ENCODE peak calls at places on chromosomes 13 and 19, in seven cellular contexts. B is CD8-positive, alpha-beta T cell; D is B cell; Y is fibroblast of pulmonary artery; U is heart right ventricle; K is neural progenitor cell; Q is WTC11. F is an unnamed sample.

GRCh38 chr19:41427647-41428480 is 690 bp upstream of the B3GNT8 start:
- DNase-seq in D (no peak), K (peak), U (peak), Y (no peak), B (peak), Q (peak), F (no peak)

GRCh38 chr19:35558400-35559280 is 4.8 kb downstream of the ATP4A start:
- DNase-seq in K (no peak), Y (no peak), Q (no peak), B (no peak), D (peak), U (no peak), F (no peak)

GRCh38 chr13:55403887-55404487 is 1736.7 kb upstream of the PRR20A start:
- DNase-seq in Y (no peak), K (no peak), D (no peak), Q (no peak), U (no peak), B (no peak), F (no peak)

GRCh38 chr13:106110241-106110855 is 425.1 kb downstream of the EFNB2 start:
- DNase-seq in K (peak), Q (no peak), Y (no peak), D (no peak), U (no peak), B (no peak), F (no peak)

GRCh38 chr13:98142427-98143156 is at the start of gene FARP1:
- DNase-seq in K (peak), D (peak), B (no peak), Y (peak), U (peak), Q (peak), F (peak)

GRCh38 chr13:113102727-113103126 is 2.9 kb upstream of the F7 start:
- DNase-seq in U (no peak), Y (no peak), Q (no peak), K (no peak), D (no peak), B (no peak), F (no peak)

GRCh38 chr19:47729799-47730520 is 15.4 kb upstream of the NOP53 start:
- DNase-seq in Q (peak), D (no peak), K (peak), U (peak), Y (peak), B (peak), F (peak)

GRCh38 chr19:14407889-14408640 is 11.1 kb downstream of the DDX39A start:
- DNase-seq in U (no peak), K (no peak), D (peak), Y (no peak), B (no peak), Q (no peak), F (no peak)

GRCh38 chr19:51251453-51251790 is 542 bp downstream of the SIGLECL1 start:
- DNase-seq in K (no peak), D (no peak), Y (no peak), U (no peak), B (no peak), Q (no peak), F (no peak)

GRCh38 chr13:112685856-112686255 is 4.0 kb upstream of the ATP11A start:
- DNase-seq in Q (no peak), K (no peak), U (no peak), D (no peak), B (no peak), Y (no peak), F (no peak)

GRCh38 chr19:10346509-10346908 is 7.1 kb upstream of the ICAM3 start:
- DNase-seq in K (no peak), Q (no peak), Y (peak), B (no peak), U (no peak), D (no peak), F (no peak)

GRCh38 chr13:30862707-30863106 is 43.4 kb upstream of the MEDAG start:
- DNase-seq in Y (no peak), U (peak), D (no peak), Q (peak), K (peak), B (no peak), F (no peak)

GRCh38 chr19:17448190-17448967 is at the start of gene TMEM221:
- DNase-seq in K (peak), Y (peak), B (peak), U (peak), Q (peak), D (peak), F (peak)

GRCh38 chr13:70362820-70363219 is 254.6 kb upstream of the KLHL1 start:
- DNase-seq in Y (no peak), B (no peak), Q (no peak), D (no peak), K (no peak), U (no peak), F (no peak)

GRCh38 chr13:109105899-109106298 is 476.5 kb downstream of the MYO16 start:
- DNase-seq in U (no peak), D (no peak), Q (no peak), B (no peak), Y (no peak), K (no peak), F (no peak)

GRCh38 chr19:46134527-46134926 is 10.0 kb upstream of the IGFL3 start:
- DNase-seq in U (no peak), B (no peak), Y (peak), Q (no peak), D (no peak), K (no peak), F (no peak)

GRCh38 chr13:50085063-50085462 is 69.8 kb downstream of the KCNRG start:
- DNase-seq in K (peak), U (no peak), Q (no peak), B (no peak), D (no peak), Y (peak), F (no peak)

GRCh38 chr13:101757446-101758039 is 305.1 kb downstream of the ITGBL1 start:
- DNase-seq in U (no peak), Q (no peak), Y (peak), K (peak), B (no peak), D (peak), F (peak)

GRCh38 chr19:2309734-2310362 is 1.9 kb upstream of the LINGO3 start:
- DNase-seq in Y (peak), Q (no peak), B (no peak), U (no peak), D (no peak), K (no peak), F (no peak)

GRCh38 chr13:107099661-107100060 is 531.7 kb upstream of the ARGLU1 start:
- DNase-seq in Q (no peak), K (no peak), Y (peak), U (no peak), B (no peak), D (no peak), F (no peak)

DNA sequence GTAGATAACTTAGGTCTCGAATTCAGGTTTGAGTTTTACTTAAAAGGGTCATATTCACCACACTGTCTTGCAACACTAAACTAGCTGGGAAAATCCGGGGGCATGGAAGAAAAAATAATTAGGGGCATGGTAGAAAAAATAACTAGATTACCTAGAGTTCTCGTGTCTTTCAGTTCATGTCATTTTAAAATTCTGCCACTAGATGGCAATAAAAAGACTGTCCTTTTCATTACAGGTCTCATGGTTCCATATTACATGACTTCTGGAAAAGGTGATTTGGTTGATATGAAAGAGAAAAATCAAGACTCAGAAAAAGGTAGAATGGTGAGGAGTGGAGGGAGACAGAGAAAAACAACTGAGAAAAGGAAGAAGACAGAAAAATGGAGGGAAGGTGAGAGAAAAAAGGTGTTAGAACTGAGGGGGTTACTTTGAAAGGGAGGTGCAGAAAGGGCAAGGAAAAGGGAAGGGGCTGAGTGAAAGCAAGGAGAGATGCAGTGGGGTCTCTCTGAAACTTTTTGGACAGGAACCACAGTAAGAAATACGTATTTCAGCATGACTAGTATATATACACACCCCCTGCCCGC is 299.0 kb downstream of the KLF12 start:
- DNase-seq in Y (peak), K (peak), U (no peak), D (peak), B (no peak), Q (no peak), F (peak)
- TF ChIP-seq CTCF in Y (peak), K (peak), U (peak), D (peak), B (peak), Q (peak), F (peak)

GRCh38 chr13:21152251-21152899 is 24.0 kb downstream of the SKA3 start:
- DNase-seq in B (no peak), D (no peak), U (no peak), Y (no peak), Q (no peak), K (peak), F (no peak)
- TF ChIP-seq CTCF in B (no peak), D (no peak), U (no peak), Y (no peak), Q (no peak), K (no peak), F (no peak)

GRCh38 chr19:4547303-4548237 is 7.7 kb upstream of the LRG1 start:
- DNase-seq in K (no peak), Y (peak), U (no peak), B (no peak), D (no peak), Q (peak), F (no peak)
- TF ChIP-seq CTCF in K (peak), Y (peak), U (peak), B (no peak), D (no peak), Q (no peak), F (peak)

GRCh38 chr13:52454459-52454824 is 836 bp upstream of the CKAP2 start:
- DNase-seq in K (peak), Q (no peak), D (peak), B (peak), U (no peak), Y (no peak), F (peak)
- TF ChIP-seq CTCF in K (no peak), Q (no peak), D (no peak), B (no peak), U (no peak), Y (no peak), F (no peak)

DNA sequence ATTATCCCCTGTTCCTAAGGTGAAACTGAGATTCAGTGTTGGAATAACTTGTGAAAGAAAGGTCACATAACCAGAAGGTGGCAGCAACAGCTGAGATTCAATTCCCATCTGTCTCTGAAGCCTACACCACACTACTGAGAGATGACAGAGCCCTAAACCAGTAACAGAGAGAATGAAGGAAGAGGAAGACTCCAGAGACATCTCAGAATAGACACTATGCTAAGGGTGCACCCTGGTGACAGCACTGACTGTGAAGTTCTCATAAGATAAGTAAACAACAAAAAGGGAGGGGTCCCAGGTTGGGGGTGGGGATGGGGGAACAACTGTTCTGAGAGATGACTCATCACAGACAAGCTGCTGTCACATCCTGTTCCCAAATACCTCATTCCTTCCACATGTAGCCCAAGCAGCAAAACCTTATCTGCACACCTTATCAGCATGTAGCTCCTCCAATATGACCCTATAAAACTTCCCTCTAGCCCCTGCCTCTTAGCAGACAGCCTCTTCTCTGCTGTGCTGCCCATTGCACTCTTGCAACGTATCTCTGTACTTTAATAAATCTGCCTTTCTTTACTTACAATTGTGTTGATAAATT is 46.5 kb downstream of the UTP14C start:
- DNase-seq in D (no peak), K (no peak), B (no peak), Q (no peak), Y (peak), U (no peak), F (no peak)
- TF ChIP-seq CTCF in D (no peak), K (no peak), B (no peak), Q (no peak), Y (peak), U (no peak), F (no peak)

GRCh38 chr13:74133657-74134201 is 475 bp downstream of the KLF12 start:
- DNase-seq in K (peak), B (peak), Y (peak), Q (peak), D (peak), U (peak), F (peak)

GRCh38 chr13:74134226-74134776 is at the start of gene KLF12:
- DNase-seq in Q (peak), K (peak), Y (peak), D (peak), B (peak), U (peak), F (peak)

GRCh38 chr13:74134777-74135305 is 637 bp upstream of the KLF12 start:
- DNase-seq in Q (peak), Y (no peak), U (peak), B (peak), K (peak), D (peak), F (peak)

GRCh38 chr13:74135306-74136088 is 1.3 kb upstream of the KLF12 start:
- DNase-seq in B (peak), K (peak), Y (peak), U (peak), D (peak), Q (peak), F (peak)

DNA sequence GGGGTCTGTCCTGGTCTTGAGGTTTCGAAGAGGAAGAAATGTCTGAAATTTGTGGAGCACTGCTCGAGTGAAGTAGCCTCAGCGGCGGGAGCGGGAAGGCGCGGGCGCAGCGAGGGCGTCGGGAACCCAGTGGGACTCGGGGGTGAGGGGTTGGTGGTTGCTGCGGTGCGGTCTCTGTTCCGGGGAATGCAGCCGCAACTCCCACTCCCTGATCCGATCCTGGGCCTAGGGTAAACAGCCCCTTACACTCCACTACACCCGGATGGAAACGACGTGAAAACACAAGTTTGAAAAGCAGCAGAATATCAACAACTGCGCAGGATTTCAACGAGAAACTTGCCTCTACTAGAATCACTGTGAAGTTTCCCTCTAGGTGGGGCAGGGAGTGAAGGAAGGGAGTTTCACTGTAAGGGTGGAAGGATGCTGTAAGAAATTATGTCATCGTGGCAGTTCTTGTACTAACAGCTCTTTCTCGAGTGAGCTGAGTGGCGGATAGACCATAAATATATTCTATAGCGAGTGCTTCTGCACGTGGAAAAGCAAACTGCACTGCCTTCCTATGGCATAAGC is 2.0 kb upstream of the KLF12 start:
- DNase-seq in Q (peak), U (peak), K (no peak), D (peak), B (peak), Y (peak), F (peak)
- TF ChIP-seq CTCF in Q (no peak), U (no peak), K (no peak), D (no peak), B (no peak), Y (peak), F (no peak)

F was measured in GM20000.